ENCODE peak calls at places on chromosomes 12 and 14, in nine cellular contexts. W is tibial artery; L is psoas muscle; Y is pancreas; P is CD8-positive, alpha-beta T cell; H is cardiac muscle cell; R is AG10803; F is A549; K is fibroblast of pulmonary artery. O is an unnamed sample.

GRCh38 chr12:46386877-46387629 is 14.5 kb upstream of the SLC38A2 start:
- DNase-seq in W (peak; percentile 84), H (peak; percentile 81), R (peak; percentile 77), K (peak; percentile 82), L (no peak), P (peak; percentile 31), Y (no peak), F (peak; percentile 47), O (peak; percentile 53)

GRCh38 chr12:43957732-43958131 is 121.9 kb downstream of the TMEM117 start:
- DNase-seq in Y (no peak), F (peak; percentile 48), K (peak; percentile 75), H (peak; percentile 75), R (peak; percentile 69), W (no peak), L (no peak), P (no peak), O (peak; percentile 39)

GRCh38 chr14:105058521-105059034 is 6.7 kb downstream of the GPR132 start:
- DNase-seq in Y (no peak), W (no peak), F (no peak), K (no peak), L (peak; percentile 48), R (no peak), H (no peak), P (no peak), O (no peak)

GRCh38 chr12:51428256-51428655 is 3.6 kb downstream of the SLC4A8 start:
- DNase-seq in F (no peak), Y (no peak), L (no peak), P (no peak), H (no peak), R (no peak), W (no peak), K (no peak), O (no peak)

GRCh38 chr14:50366115-50366514 is 30.6 kb downstream of the CDKL1 start:
- DNase-seq in W (no peak), R (no peak), H (no peak), L (no peak), Y (peak; percentile 40), K (no peak), P (no peak), F (no peak), O (peak; percentile 70)

GRCh38 chr14:96053600-96054381 is 14.6 kb downstream of the C14orf132 start:
- DNase-seq in R (peak; percentile 97), W (peak; percentile 92), Y (no peak), F (peak; percentile 24), H (peak; percentile 94), K (peak; percentile 91), L (no peak), P (no peak), O (peak; percentile 94)

GRCh38 chr12:1929985-1930815 is 11.7 kb upstream of the CACNA2D4 start:
- DNase-seq in F (no peak), R (no peak), Y (no peak), W (peak; percentile 50), K (no peak), H (no peak), L (no peak), P (no peak), O (no peak)

GRCh38 chr12:64452559-64453329 is 824 bp downstream of the TBK1 start:
- DNase-seq in K (peak; percentile 89), L (no peak), F (peak; percentile 72), Y (no peak), R (peak; percentile 86), P (no peak), W (no peak), H (peak; percentile 83), O (peak; percentile 71)

GRCh38 chr14:34450958-34451357 is 11.1 kb downstream of the SPTSSA start:
- DNase-seq in R (no peak), Y (no peak), P (no peak), H (no peak), K (no peak), F (no peak), L (no peak), W (no peak), O (no peak)

GRCh38 chr12:96237465-96238077 is 43.4 kb downstream of the ELK3 start:
- DNase-seq in K (peak; percentile 98), P (peak; percentile 63), H (peak; percentile 98), W (peak; percentile 88), Y (no peak), R (peak; percentile 98), L (peak; percentile 71), F (no peak), O (peak; percentile 91)

GRCh38 chr14:60064491-60065072 is 27.1 kb upstream of the PCNX4 start:
- DNase-seq in W (no peak), R (peak; percentile 55), Y (no peak), P (no peak), F (peak; percentile 51), K (peak; percentile 72), H (peak; percentile 63), L (no peak), O (peak; percentile 56)

GRCh38 chr12:119061208-119061796 is 80.0 kb downstream of the SRRM4 start:
- DNase-seq in H (peak; percentile 48), R (peak; percentile 9), P (no peak), L (peak; percentile 51), Y (peak; percentile 73), F (peak; percentile 53), K (peak; percentile 51), W (no peak), O (peak; percentile 4)

GRCh38 chr12:64216239-64216638 is 5.9 kb downstream of the KICS2 start:
- DNase-seq in F (no peak), P (no peak), L (no peak), Y (no peak), R (no peak), K (no peak), W (no peak), H (no peak), O (no peak)

GRCh38 chr14:68468437-68469207 is 324.2 kb downstream of the ZFP36L1 start:
- DNase-seq in K (peak; percentile 59), F (no peak), H (peak; percentile 67), P (no peak), L (no peak), W (no peak), R (peak; percentile 85), Y (no peak), O (peak; percentile 37)

GRCh38 chr14:96917442-96917963 is 120.3 kb downstream of the VRK1 start:
- DNase-seq in F (no peak), L (no peak), P (no peak), K (no peak), W (no peak), H (no peak), Y (no peak), R (no peak), O (no peak)

GRCh38 chr14:100628225-100628624 is 41.0 kb upstream of the BEGAIN start:
- DNase-seq in K (no peak), L (no peak), R (no peak), H (no peak), W (no peak), F (no peak), Y (no peak), P (no peak), O (no peak)

GRCh38 chr14:84458881-84459280 is 1071.1 kb upstream of the FLRT2 start:
- DNase-seq in L (no peak), W (no peak), P (no peak), R (no peak), K (no peak), F (no peak), Y (no peak), H (no peak), O (no peak)

GRCh38 chr14:84454114-84454513 is 1075.8 kb upstream of the FLRT2 start:
- DNase-seq in K (no peak), F (no peak), L (no peak), Y (no peak), P (no peak), R (no peak), W (no peak), H (no peak), O (no peak)

GRCh38 chr14:84453541-84453940 is 1076.4 kb upstream of the FLRT2 start:
- DNase-seq in W (no peak), Y (no peak), K (peak; percentile 29), P (no peak), H (peak; percentile 45), L (no peak), R (peak; percentile 13), F (no peak), O (peak; percentile 8)
- H3K4me3 ChIP-seq in W (no peak overlapping the region), Y (no peak overlapping the region), K (no peak overlapping the region), P (no peak overlapping the region), H (no peak overlapping the region), L (no peak overlapping the region), R (no peak overlapping the region), F (no peak overlapping the region), O (no peak overlapping the region)

GRCh38 chr14:28020112-28020511 is 746.5 kb upstream of the FOXG1 start:
- DNase-seq in R (no peak), Y (no peak), L (no peak), H (no peak), P (no peak), K (no peak), F (no peak), W (no peak), O (no peak)
- TF ChIP-seq CTCF in R (no peak), Y (no peak), L (no peak), H (no peak), P (no peak), K (no peak), F (no peak), W (no peak), O (no peak)

GRCh38 chr12:131893605-131894312 is 663 bp upstream of the ULK1 start:
- DNase-seq in P (no peak), Y (no peak), K (no peak), L (no peak), R (no peak), W (no peak), F (no peak), H (no peak), O (peak; percentile 64)
- H3K4me3 ChIP-seq in P (no peak overlapping the region), Y (no peak overlapping the region), K (no peak overlapping the region), L (peak overlapping the region; percentile 78), R (peak overlapping the region; percentile 17), W (peak overlapping the region; percentile 82), F (peak overlapping the region; percentile 93), H (no peak overlapping the region), O (no peak overlapping the region)

GRCh38 chr12:89244536-89244935 is 107.8 kb downstream of the DUSP6 start:
- DNase-seq in L (no peak), W (no peak), H (peak; percentile 84), Y (no peak), P (peak; percentile 21), F (no peak), R (peak; percentile 73), K (peak; percentile 84), O (no peak)

GRCh38 chr12:89247962-89248361 is 104.3 kb downstream of the DUSP6 start:
- DNase-seq in H (no peak), K (no peak), R (peak; percentile 75), P (no peak), W (no peak), L (no peak), F (no peak), Y (no peak), O (peak; percentile 71)

GRCh38 chr12:89243786-89244185 is 108.5 kb downstream of the DUSP6 start:
- DNase-seq in R (peak; percentile 51), L (no peak), K (no peak), P (no peak), H (no peak), Y (no peak), F (no peak), W (no peak), O (no peak)

GRCh38 chr12:89247541-89247942 is 104.8 kb downstream of the DUSP6 start:
- DNase-seq in H (no peak), L (no peak), W (no peak), F (no peak), R (peak; percentile 51), Y (no peak), K (no peak), P (no peak), O (no peak)

DNA sequence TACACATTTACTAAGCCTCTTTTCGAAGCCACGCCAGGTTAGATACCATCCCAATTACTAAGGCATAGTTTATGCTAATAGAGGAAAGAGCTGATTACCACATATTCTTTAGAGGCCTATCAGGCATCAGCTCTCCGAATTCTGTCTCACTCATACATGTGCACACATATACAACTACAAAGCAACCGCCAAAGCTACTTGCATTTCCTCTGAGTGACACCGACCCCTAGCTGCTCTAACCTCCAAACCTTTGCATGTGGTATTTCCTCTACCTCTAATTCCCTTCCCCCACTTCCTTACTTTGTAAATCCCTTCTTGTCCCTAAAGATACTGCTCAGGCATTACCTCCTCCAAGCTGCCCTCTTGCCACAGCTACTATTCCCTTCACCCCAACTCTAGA is 107.2 kb downstream of the DUSP6 start:
- DNase-seq in P (peak; percentile 62), W (no peak), Y (no peak), K (peak; percentile 54), F (no peak), R (peak; percentile 65), H (peak; percentile 58), L (no peak), O (peak; percentile 49)
- TF ChIP-seq CTCF in P (no peak), W (no peak), Y (no peak), K (no peak), F (no peak), R (no peak), H (no peak), L (no peak), O (no peak)